ENCODE peak calls at places on chromosomes 12 and 14, in ten cellular contexts. S is Panc1, C is upper lobe of right lung, U is left lung, E is heart left ventricle, F is RWPE2, T is lung, A is HCT116, Y is HepG2, M is thoracic aorta. W is an unnamed sample.

GRCh38 chr14:65297744-65298143 is 114.8 kb upstream of the FUT8 start:
- ATAC-seq in S (no peak), C (peak), U (peak), E (no peak), F (no peak), T (no peak), A (peak), Y (peak), M (no peak), W (no peak)

GRCh38 chr14:55121146-55121545 is 7.9 kb upstream of the LGALS3 start:
- ATAC-seq in S (no peak), C (no peak), U (no peak), E (no peak), F (no peak), T (no peak), A (no peak), Y (no peak), M (no peak), W (no peak)

GRCh38 chr14:80955434-80955939 is at the start of gene TSHR:
- ATAC-seq in S (peak), C (peak), U (peak), E (no peak), F (peak), T (no peak), A (peak), Y (peak), M (no peak), W (no peak)

GRCh38 chr12:98532687-98533304 is 17.4 kb downstream of the TMPO start:
- ATAC-seq in S (peak), C (peak), U (peak), E (no peak), F (peak), T (no peak), A (peak), Y (peak), M (no peak), W (no peak)

GRCh38 chr12:108803428-108804105 is 53.8 kb downstream of the SSH1 start:
- ATAC-seq in S (peak), C (peak), U (peak), E (peak), F (peak), T (peak), A (peak), Y (peak), M (peak), W (peak)

GRCh38 chr14:68111733-68112270 is 292.2 kb downstream of the RAD51B start:
- ATAC-seq in S (no peak), C (no peak), U (no peak), E (no peak), F (peak), T (no peak), A (no peak), Y (no peak), M (no peak), W (no peak)

GRCh38 chr12:91785655-91786489 is 359.8 kb downstream of the BTG1 start:
- ATAC-seq in S (no peak), C (no peak), U (no peak), E (no peak), F (no peak), T (no peak), A (no peak), Y (no peak), M (no peak), W (no peak)

GRCh38 chr12:39646963-39647362 is 27.4 kb upstream of the ABCD2 start:
- ATAC-seq in S (no peak), C (no peak), U (no peak), E (no peak), F (no peak), T (no peak), A (no peak), Y (no peak), M (no peak), W (peak)

GRCh38 chr14:31232081-31232480 is 24.5 kb upstream of the HECTD1 start:
- ATAC-seq in S (no peak), C (no peak), U (no peak), E (no peak), F (no peak), T (no peak), A (no peak), Y (no peak), M (no peak), W (no peak)

GRCh38 chr14:26389646-26390508 is 208.0 kb downstream of the NOVA1 start:
- ATAC-seq in S (no peak), C (no peak), U (peak), E (no peak), F (no peak), T (no peak), A (no peak), Y (no peak), M (peak), W (peak)

GRCh38 chr14:77580477-77580876 is 36.0 kb downstream of the SPTLC2 start:
- ATAC-seq in S (no peak), C (no peak), U (peak), E (no peak), F (no peak), T (no peak), A (no peak), Y (no peak), M (no peak), W (no peak)

GRCh38 chr12:6635375-6635855 is 344 bp downstream of the LPAR5 start:
- ATAC-seq in S (no peak), C (peak), U (peak), E (no peak), F (peak), T (no peak), A (peak), Y (peak), M (no peak), W (no peak)

GRCh38 chr12:9881988-9882387 is 699 bp downstream of the KLRF2 start:
- ATAC-seq in S (no peak), C (no peak), U (no peak), E (no peak), F (no peak), T (no peak), A (no peak), Y (no peak), M (no peak), W (no peak)

GRCh38 chr12:27635349-27635972 is 60.8 kb upstream of the REP15 start:
- ATAC-seq in S (peak), C (peak), U (peak), E (no peak), F (peak), T (no peak), A (no peak), Y (no peak), M (no peak), W (peak)

GRCh38 chr12:7113389-7113871 is 4.4 kb upstream of the C1RL start:
- ATAC-seq in S (no peak), C (peak), U (peak), E (no peak), F (no peak), T (no peak), A (peak), Y (no peak), M (no peak), W (no peak)

GRCh38 chr12:75137896-75138295 is 71.7 kb downstream of the KCNC2 start:
- ATAC-seq in S (no peak), C (no peak), U (no peak), E (no peak), F (no peak), T (no peak), A (no peak), Y (no peak), M (no peak), W (no peak)

GRCh38 chr14:91017011-91017410 is 43.4 kb downstream of the RPS6KA5 start:
- ATAC-seq in S (no peak), C (no peak), U (no peak), E (no peak), F (no peak), T (no peak), A (no peak), Y (no peak), M (no peak), W (no peak)

GRCh38 chr14:95308073-95308472 is 11.6 kb downstream of the CLMN start:
- ATAC-seq in S (no peak), C (no peak), U (no peak), E (no peak), F (no peak), T (no peak), A (no peak), Y (no peak), M (no peak), W (no peak)

DNA sequence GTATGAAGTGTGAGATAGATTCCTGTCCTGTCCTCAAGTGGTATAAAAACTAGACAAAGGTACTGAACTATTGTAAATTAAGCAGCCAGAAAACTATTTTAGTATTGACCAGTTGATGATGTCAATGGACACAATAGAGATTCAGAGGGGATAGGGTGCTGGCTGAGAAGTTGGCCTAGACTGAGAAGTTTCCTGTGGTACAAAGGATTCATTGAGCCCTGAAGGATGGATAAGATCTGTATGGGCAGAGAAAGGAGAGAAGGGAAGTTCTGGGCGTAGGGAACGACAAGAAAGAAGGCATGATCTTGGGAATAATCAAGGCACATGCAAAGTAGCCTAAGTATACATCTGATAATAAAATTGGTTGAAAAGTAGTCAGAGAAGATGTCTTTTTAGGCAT is 44.6 kb downstream of the DAD1 start:
- ATAC-seq in S (no peak), C (no peak), U (no peak), E (no peak), F (no peak), T (no peak), A (no peak), Y (no peak), M (no peak), W (no peak)
- H3K4me3 ChIP-seq in S (no peak), C (no peak), U (no peak), E (no peak), F (no peak), T (no peak), A (no peak), Y (no peak), M (no peak), W (no peak)

GRCh38 chr12:59431266-59431665 is 164.6 kb upstream of the SLC16A7 start:
- ATAC-seq in S (no peak), C (no peak), U (no peak), E (no peak), F (no peak), T (no peak), A (no peak), Y (no peak), M (no peak), W (no peak)
- TF ChIP-seq CTCF in S (peak), C (peak), U (no peak), E (no peak), F (peak), T (no peak), A (no peak), Y (no peak), M (no peak), W (no peak)

DNA sequence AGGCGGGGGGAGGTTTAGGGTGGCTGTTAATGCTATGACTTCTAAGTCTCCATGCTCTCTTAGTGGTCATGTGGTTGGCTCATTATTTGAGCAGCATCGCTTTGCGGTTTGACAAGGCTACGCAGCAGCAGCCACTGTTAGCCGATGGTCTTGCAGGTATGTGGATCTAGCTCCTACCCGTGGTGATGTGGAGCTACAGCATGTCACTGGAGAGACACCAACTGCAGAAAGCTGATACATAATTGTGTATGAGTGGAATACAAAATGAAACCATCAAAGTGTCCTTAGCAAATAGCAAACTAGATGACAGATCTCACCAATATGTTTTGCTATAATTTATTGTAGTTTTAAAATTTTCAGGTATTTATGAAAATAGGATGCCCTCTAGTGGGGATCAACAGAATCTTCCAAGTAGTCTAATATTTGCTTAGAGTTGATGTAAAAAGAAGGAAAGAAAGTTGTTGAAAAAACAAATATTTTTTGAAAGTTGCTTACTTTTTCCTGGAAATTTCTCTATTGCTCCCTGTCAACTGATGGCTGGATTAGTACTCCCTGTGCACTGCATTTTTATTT is 94.9 kb downstream of the NAV3 start:
- ATAC-seq in S (peak), C (peak), U (peak), E (peak), F (peak), T (peak), A (peak), Y (peak), M (no peak), W (peak)
- H3K4me3 ChIP-seq in S (no peak), C (no peak), U (no peak), E (no peak), F (no peak), T (no peak), A (no peak), Y (no peak), M (no peak), W (no peak)

GRCh38 chr14:105197274-105197673 is 16.2 kb upstream of the NUDT14 start:
- ATAC-seq in S (no peak), C (no peak), U (no peak), E (peak), F (peak), T (no peak), A (no peak), Y (no peak), M (no peak), W (peak)

GRCh38 chr14:105200074-105200473 is 19.0 kb upstream of the NUDT14 start:
- ATAC-seq in S (no peak), C (no peak), U (no peak), E (no peak), F (no peak), T (no peak), A (no peak), Y (no peak), M (no peak), W (no peak)

GRCh38 chr14:105199093-105199492 is 18.0 kb upstream of the NUDT14 start:
- ATAC-seq in S (peak), C (peak), U (peak), E (no peak), F (no peak), T (no peak), A (peak), Y (peak), M (no peak), W (no peak)

GRCh38 chr14:105200641-105201040 is 19.5 kb upstream of the NUDT14 start:
- ATAC-seq in S (no peak), C (no peak), U (no peak), E (no peak), F (no peak), T (no peak), A (no peak), Y (no peak), M (no peak), W (no peak)

DNA sequence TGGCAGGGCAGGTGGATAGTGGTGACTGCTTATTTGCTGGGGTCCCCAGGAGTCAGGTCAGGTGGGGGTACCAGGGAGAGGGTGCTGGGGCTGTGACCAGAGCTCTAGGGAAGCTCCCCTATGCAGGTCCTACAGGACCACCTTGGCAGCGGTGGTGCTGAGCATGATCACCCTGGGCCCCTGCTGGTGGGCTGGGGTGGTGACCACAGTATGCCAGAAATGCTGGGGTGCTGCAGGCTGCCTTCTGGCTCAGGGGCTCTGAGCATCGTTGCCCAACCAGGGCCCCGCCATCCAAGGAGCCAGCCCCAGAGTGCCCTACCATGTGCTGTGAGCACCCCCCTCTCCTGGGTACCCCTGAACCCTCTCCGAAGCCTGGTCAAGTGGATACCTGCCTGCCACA is 17.5 kb upstream of the NUDT14 start:
- ATAC-seq in S (no peak), C (no peak), U (no peak), E (no peak), F (no peak), T (no peak), A (peak), Y (peak), M (no peak), W (no peak)
- TF ChIP-seq CTCF in S (no peak), C (no peak), U (no peak), E (no peak), F (no peak), T (no peak), A (peak), Y (no peak), M (no peak), W (no peak)

W was measured in gastroesophageal sphincter.